ENCODE peak calls at places on chromosomes 16 and 17, in six cellular contexts. One of them, this sample, is unnamed.

GRCh38 chr16:77918792-77919707 is 103.3 kb upstream of the CLEC3A start:
- DNase-seq in left ventricle myocardium inferior: no peak
- DNase-seq in stomach: no peak
- DNase-seq in lower lobe of right lung: no peak
- DNase-seq in progenitor cell of endocrine pancreas: peak; percentile 15
- DNase-seq in ascending aorta: no peak
- DNase-seq in this sample: no peak

GRCh38 chr16:56347670-56348069 is 77.7 kb downstream of the AMFR start:
- DNase-seq in lower lobe of right lung: peak; percentile 24
- DNase-seq in left ventricle myocardium inferior: no peak
- DNase-seq in progenitor cell of endocrine pancreas: no peak
- DNase-seq in stomach: no peak
- DNase-seq in ascending aorta: no peak
- DNase-seq in this sample: no peak

GRCh38 chr17:28247671-28248556 is 71.1 kb upstream of the TMEM97 start:
- DNase-seq in stomach: no peak
- DNase-seq in progenitor cell of endocrine pancreas: no peak
- DNase-seq in lower lobe of right lung: no peak
- DNase-seq in ascending aorta: no peak
- DNase-seq in left ventricle myocardium inferior: no peak
- DNase-seq in this sample: peak; percentile 76

GRCh38 chr16:57623251-57624043 is 5.0 kb upstream of the ADGRG1 start:
- DNase-seq in lower lobe of right lung: peak; percentile 65
- DNase-seq in left ventricle myocardium inferior: no peak
- DNase-seq in progenitor cell of endocrine pancreas: no peak
- DNase-seq in stomach: peak; percentile 78
- DNase-seq in ascending aorta: no peak
- DNase-seq in this sample: no peak

GRCh38 chr16:50011707-50012106 is 13.3 kb upstream of the CNEP1R1 start:
- DNase-seq in progenitor cell of endocrine pancreas: no peak
- DNase-seq in ascending aorta: no peak
- DNase-seq in left ventricle myocardium inferior: no peak
- DNase-seq in lower lobe of right lung: no peak
- DNase-seq in stomach: no peak
- DNase-seq in this sample: no peak

GRCh38 chr16:12896562-12896961 is 4.8 kb upstream of the SHISA9 start:
- DNase-seq in stomach: no peak
- DNase-seq in progenitor cell of endocrine pancreas: no peak
- DNase-seq in lower lobe of right lung: no peak
- DNase-seq in left ventricle myocardium inferior: no peak
- DNase-seq in ascending aorta: no peak
- DNase-seq in this sample: no peak

GRCh38 chr17:78442648-78443128 is 64.2 kb downstream of the PGS1 start:
- DNase-seq in stomach: peak; percentile 48
- DNase-seq in ascending aorta: peak; percentile 79
- DNase-seq in left ventricle myocardium inferior: peak; percentile 64
- DNase-seq in progenitor cell of endocrine pancreas: no peak
- DNase-seq in lower lobe of right lung: peak; percentile 91
- DNase-seq in this sample: no peak

GRCh38 chr16:23482778-23483177 is 27.5 kb downstream of the GGA2 start:
- DNase-seq in progenitor cell of endocrine pancreas: no peak
- DNase-seq in stomach: no peak
- DNase-seq in lower lobe of right lung: no peak
- DNase-seq in left ventricle myocardium inferior: no peak
- DNase-seq in ascending aorta: no peak
- DNase-seq in this sample: no peak

GRCh38 chr16:88769617-88770458 is 15.2 kb downstream of the PIEZO1 start:
- DNase-seq in left ventricle myocardium inferior: no peak
- DNase-seq in lower lobe of right lung: peak; percentile 82
- DNase-seq in stomach: no peak
- DNase-seq in ascending aorta: no peak
- DNase-seq in progenitor cell of endocrine pancreas: no peak
- DNase-seq in this sample: no peak

GRCh38 chr16:84995666-84996065 is 15.7 kb downstream of the ZDHHC7 start:
- DNase-seq in left ventricle myocardium inferior: no peak
- DNase-seq in lower lobe of right lung: peak; percentile 51
- DNase-seq in stomach: peak; percentile 70
- DNase-seq in ascending aorta: no peak
- DNase-seq in progenitor cell of endocrine pancreas: no peak
- DNase-seq in this sample: no peak

GRCh38 chr16:11725457-11725856 is 17.2 kb downstream of the TXNDC11 start:
- DNase-seq in stomach: no peak
- DNase-seq in ascending aorta: no peak
- DNase-seq in lower lobe of right lung: no peak
- DNase-seq in left ventricle myocardium inferior: no peak
- DNase-seq in progenitor cell of endocrine pancreas: no peak
- DNase-seq in this sample: no peak

GRCh38 chr16:66510298-66510697 is 39.6 kb downstream of the TK2 start:
- DNase-seq in stomach: peak; percentile 24
- DNase-seq in progenitor cell of endocrine pancreas: no peak
- DNase-seq in lower lobe of right lung: no peak
- DNase-seq in left ventricle myocardium inferior: no peak
- DNase-seq in ascending aorta: no peak
- DNase-seq in this sample: no peak

GRCh38 chr17:20073056-20073979 is 64.2 kb downstream of the SPECC1 start:
- DNase-seq in lower lobe of right lung: peak; percentile 67
- DNase-seq in left ventricle myocardium inferior: peak; percentile 67
- DNase-seq in progenitor cell of endocrine pancreas: no peak
- DNase-seq in ascending aorta: no peak
- DNase-seq in stomach: peak; percentile 34
- DNase-seq in this sample: peak; percentile 73

GRCh38 chr16:49986351-49987124 is 38.5 kb upstream of the CNEP1R1 start:
- DNase-seq in lower lobe of right lung: no peak
- DNase-seq in ascending aorta: no peak
- DNase-seq in progenitor cell of endocrine pancreas: no peak
- DNase-seq in left ventricle myocardium inferior: no peak
- DNase-seq in stomach: peak; percentile 27
- DNase-seq in this sample: no peak

GRCh38 chr17:1229354-1229890 is 40.8 kb upstream of the BHLHA9 start:
- DNase-seq in progenitor cell of endocrine pancreas: peak; percentile 30
- DNase-seq in ascending aorta: peak; percentile 39
- DNase-seq in left ventricle myocardium inferior: peak; percentile 73
- DNase-seq in lower lobe of right lung: peak; percentile 90
- DNase-seq in stomach: peak; percentile 71
- DNase-seq in this sample: no peak

GRCh38 chr17:40443196-40443987 is at the start of gene IGFBP4:
- DNase-seq in stomach: peak; percentile 77
- DNase-seq in progenitor cell of endocrine pancreas: peak; percentile 63
- DNase-seq in lower lobe of right lung: peak; percentile 89
- DNase-seq in ascending aorta: no peak
- DNase-seq in left ventricle myocardium inferior: peak; percentile 84
- DNase-seq in this sample: peak; percentile 94

GRCh38 chr16:28326881-28327610 is 34.7 kb downstream of the SBK1 start:
- DNase-seq in lower lobe of right lung: peak; percentile 57
- DNase-seq in progenitor cell of endocrine pancreas: peak; percentile 49
- DNase-seq in stomach: peak; percentile 67
- DNase-seq in ascending aorta: no peak
- DNase-seq in left ventricle myocardium inferior: peak; percentile 37
- DNase-seq in this sample: no peak

GRCh38 chr17:48002208-48002919 is 31.5 kb downstream of the CDK5RAP3 start:
- DNase-seq in progenitor cell of endocrine pancreas: no peak
- DNase-seq in stomach: no peak
- DNase-seq in left ventricle myocardium inferior: no peak
- DNase-seq in ascending aorta: no peak
- DNase-seq in lower lobe of right lung: no peak
- DNase-seq in this sample: no peak

GRCh38 chr17:28725660-28726395 is at the start of gene TLCD1:
- DNase-seq in left ventricle myocardium inferior: peak; percentile 68
- DNase-seq in ascending aorta: no peak
- DNase-seq in stomach: peak; percentile 73
- DNase-seq in progenitor cell of endocrine pancreas: peak; percentile 56
- DNase-seq in lower lobe of right lung: peak; percentile 84
- DNase-seq in this sample: peak; percentile 89

GRCh38 chr16:66134875-66135274 is 231.6 kb upstream of the CDH5 start:
- DNase-seq in progenitor cell of endocrine pancreas: no peak
- DNase-seq in left ventricle myocardium inferior: no peak
- DNase-seq in stomach: no peak
- DNase-seq in ascending aorta: no peak
- DNase-seq in lower lobe of right lung: no peak
- DNase-seq in this sample: no peak

GRCh38 chr17:50946223-50946890 is 80.2 kb upstream of the TOB1 start:
- DNase-seq in stomach: peak; percentile 25
- DNase-seq in progenitor cell of endocrine pancreas: no peak
- DNase-seq in ascending aorta: no peak
- DNase-seq in left ventricle myocardium inferior: no peak
- DNase-seq in lower lobe of right lung: no peak
- DNase-seq in this sample: no peak

GRCh38 chr16:71914802-71915201 is 19.5 kb downstream of the IST1 start:
- DNase-seq in progenitor cell of endocrine pancreas: no peak
- DNase-seq in stomach: no peak
- DNase-seq in ascending aorta: no peak
- DNase-seq in left ventricle myocardium inferior: no peak
- DNase-seq in lower lobe of right lung: no peak
- DNase-seq in this sample: no peak

GRCh38 chr16:17416461-17417221 is 54.1 kb downstream of the XYLT1 start:
- DNase-seq in left ventricle myocardium inferior: peak; percentile 21
- DNase-seq in lower lobe of right lung: peak; percentile 63
- DNase-seq in stomach: no peak
- DNase-seq in progenitor cell of endocrine pancreas: no peak
- DNase-seq in ascending aorta: peak; percentile 23
- DNase-seq in this sample: no peak

GRCh38 chr16:46739934-46740333 is 8.2 kb downstream of the MYLK3 start:
- DNase-seq in stomach: no peak
- DNase-seq in progenitor cell of endocrine pancreas: no peak
- DNase-seq in left ventricle myocardium inferior: no peak
- DNase-seq in ascending aorta: no peak
- DNase-seq in lower lobe of right lung: no peak
- DNase-seq in this sample: no peak

GRCh38 chr17:66720027-66720426 is 114.9 kb upstream of the CACNG5 start:
- DNase-seq in ascending aorta: no peak
- DNase-seq in left ventricle myocardium inferior: no peak
- DNase-seq in progenitor cell of endocrine pancreas: no peak
- DNase-seq in stomach: no peak
- DNase-seq in lower lobe of right lung: no peak
- DNase-seq in this sample: no peak

DNA sequence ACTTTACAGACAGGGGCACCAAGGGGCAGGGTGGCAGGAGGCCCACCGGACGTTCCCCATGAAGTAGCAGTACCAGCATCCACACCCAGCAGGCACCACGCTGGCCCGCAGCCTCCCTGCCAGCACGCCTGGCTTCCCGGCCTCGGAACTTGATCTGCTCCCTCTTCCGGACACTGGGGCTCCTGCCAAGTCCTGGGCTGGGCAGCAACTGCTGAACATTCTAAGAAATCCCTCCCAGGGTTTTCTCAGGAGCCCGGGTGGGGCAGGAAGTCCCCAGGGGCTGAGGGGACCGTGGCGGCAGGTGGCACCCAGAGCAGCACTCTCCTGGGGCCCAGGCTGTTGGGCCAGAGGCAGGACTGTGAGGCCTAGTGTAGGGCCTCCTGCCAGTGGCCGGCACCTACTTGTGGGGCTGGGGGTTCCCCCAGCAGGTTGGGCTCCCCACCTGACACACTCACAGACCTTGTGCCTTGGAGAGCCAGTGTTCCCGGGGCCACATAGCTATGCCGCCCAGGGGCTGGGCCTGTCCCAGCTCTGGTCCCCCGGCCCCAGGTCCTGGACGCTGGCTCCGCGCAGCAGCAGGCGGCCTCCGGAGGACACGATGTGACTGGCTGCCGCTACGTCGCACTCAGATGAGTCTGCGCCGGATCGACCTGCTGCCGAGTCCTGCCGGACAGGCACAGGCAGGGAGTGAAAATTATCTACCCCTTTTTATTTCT is 86.2 kb upstream of the CBX4 start:
- DNase-seq in left ventricle myocardium inferior: peak; percentile 60
- DNase-seq in lower lobe of right lung: peak; percentile 88
- DNase-seq in progenitor cell of endocrine pancreas: no peak
- DNase-seq in ascending aorta: no peak
- DNase-seq in stomach: peak; percentile 91
- DNase-seq in this sample: peak; percentile 90
- TF ChIP-seq CTCF in left ventricle myocardium inferior: peak; percentile 31
- TF ChIP-seq CTCF in lower lobe of right lung: no peak
- TF ChIP-seq CTCF in progenitor cell of endocrine pancreas: no peak
- TF ChIP-seq CTCF in ascending aorta: no peak
- TF ChIP-seq CTCF in stomach: no peak
- TF ChIP-seq CTCF in this sample: peak; percentile 48

GRCh38 chr16:24538756-24539294 is 541 bp upstream of the RBBP6 start:
- DNase-seq in lower lobe of right lung: no peak
- DNase-seq in progenitor cell of endocrine pancreas: no peak
- DNase-seq in stomach: peak; percentile 67
- DNase-seq in ascending aorta: no peak
- DNase-seq in left ventricle myocardium inferior: no peak
- DNase-seq in this sample: no peak

GRCh38 chr16:24540575-24541240 is 1.3 kb downstream of the RBBP6 start:
- DNase-seq in left ventricle myocardium inferior: no peak
- DNase-seq in lower lobe of right lung: no peak
- DNase-seq in ascending aorta: no peak
- DNase-seq in stomach: no peak
- DNase-seq in progenitor cell of endocrine pancreas: no peak
- DNase-seq in this sample: no peak

GRCh38 chr16:24537474-24538337 is 1.7 kb upstream of the RBBP6 start:
- DNase-seq in progenitor cell of endocrine pancreas: no peak
- DNase-seq in stomach: no peak
- DNase-seq in left ventricle myocardium inferior: no peak
- DNase-seq in lower lobe of right lung: no peak
- DNase-seq in ascending aorta: no peak
- DNase-seq in this sample: no peak

GRCh38 chr16:24539850-24540484 is 601 bp downstream of the RBBP6 start:
- DNase-seq in stomach: peak; percentile 67
- DNase-seq in left ventricle myocardium inferior: peak; percentile 64
- DNase-seq in lower lobe of right lung: peak; percentile 82
- DNase-seq in ascending aorta: no peak
- DNase-seq in progenitor cell of endocrine pancreas: no peak
- DNase-seq in this sample: peak; percentile 87

GRCh38 chr16:24539295-24539849 is at the start of gene RBBP6:
- DNase-seq in stomach: peak; percentile 96
- DNase-seq in lower lobe of right lung: peak; percentile 96
- DNase-seq in progenitor cell of endocrine pancreas: peak; percentile 90
- DNase-seq in ascending aorta: peak; percentile 84
- DNase-seq in left ventricle myocardium inferior: peak; percentile 94
- DNase-seq in this sample: peak; percentile 98
- TF ChIP-seq CTCF in stomach: peak; percentile 17
- TF ChIP-seq CTCF in lower lobe of right lung: peak; percentile 63
- TF ChIP-seq CTCF in progenitor cell of endocrine pancreas: peak; percentile 39
- TF ChIP-seq CTCF in ascending aorta: peak; percentile 46
- TF ChIP-seq CTCF in left ventricle myocardium inferior: peak; percentile 36
- TF ChIP-seq CTCF in this sample: peak; percentile 51

DNA sequence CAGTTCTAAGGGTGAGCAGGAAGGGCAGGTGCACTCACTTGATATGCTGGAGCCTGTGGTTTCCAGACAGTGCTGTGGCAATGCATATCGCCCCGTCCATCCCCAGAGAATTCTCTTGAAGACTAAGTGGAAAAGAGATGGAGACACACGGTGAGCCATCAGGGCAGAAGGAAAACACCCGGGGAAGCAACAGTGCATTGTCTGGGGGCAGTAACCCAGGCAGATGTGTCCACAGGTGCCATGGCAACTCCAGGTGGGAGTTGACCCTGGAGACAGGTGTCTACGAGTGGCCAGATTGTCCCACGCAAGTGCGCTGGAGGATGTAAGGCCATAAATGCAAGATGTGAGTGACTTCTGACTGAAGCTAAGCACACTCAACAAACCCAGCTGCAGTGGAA is 35.1 kb downstream of the NLRC3 start:
- DNase-seq in progenitor cell of endocrine pancreas: no peak
- DNase-seq in stomach: no peak
- DNase-seq in ascending aorta: no peak
- DNase-seq in left ventricle myocardium inferior: no peak
- DNase-seq in lower lobe of right lung: no peak
- DNase-seq in this sample: no peak
- TF ChIP-seq CTCF in progenitor cell of endocrine pancreas: no peak
- TF ChIP-seq CTCF in stomach: no peak
- TF ChIP-seq CTCF in ascending aorta: no peak
- TF ChIP-seq CTCF in left ventricle myocardium inferior: no peak
- TF ChIP-seq CTCF in lower lobe of right lung: no peak
- TF ChIP-seq CTCF in this sample: no peak

GRCh38 chr17:79991924-79992656 is 43.6 kb downstream of the TBC1D16 start:
- DNase-seq in progenitor cell of endocrine pancreas: no peak
- DNase-seq in lower lobe of right lung: no peak
- DNase-seq in stomach: peak; percentile 50
- DNase-seq in ascending aorta: no peak
- DNase-seq in left ventricle myocardium inferior: peak; percentile 57
- DNase-seq in this sample: no peak
- TF ChIP-seq CTCF in progenitor cell of endocrine pancreas: peak; percentile 28
- TF ChIP-seq CTCF in lower lobe of right lung: peak; percentile 28
- TF ChIP-seq CTCF in stomach: no peak
- TF ChIP-seq CTCF in ascending aorta: no peak
- TF ChIP-seq CTCF in left ventricle myocardium inferior: peak; percentile 39
- TF ChIP-seq CTCF in this sample: peak; percentile 38